ENCODE peak calls at places on chromosomes 16 and 17, in five cellular contexts. A is stimulated activated CD4-positive, alpha-beta T cell treated with anti-CD3 and anti-CD28 coated beads, Interleukin-15, amount 100 ng/mL, for 1 hour; Q is ELR; K is RPMI8226; O is NCI-H774. U is an unnamed sample.

GRCh38 chr17:66340720-66341119 is 38.3 kb downstream of the PRKCA start:
- DNase-seq in A (no peak), Q (no peak), K (no peak), O (no peak), U (no peak)

GRCh38 chr17:9824797-9825338 is 856 bp upstream of the GLP2R start:
- DNase-seq in K (no peak), O (no peak), Q (no peak), A (no peak), U (no peak)

GRCh38 chr16:77459534-77460412 is 24.9 kb upstream of the ADAMTS18 start:
- DNase-seq in Q (no peak), A (no peak), O (no peak), K (no peak), U (no peak)

GRCh38 chr16:19113577-19114358 is at the start of gene ITPRIPL2:
- DNase-seq in A (no peak), Q (peak), K (no peak), O (peak), U (peak)

GRCh38 chr16:5479925-5480324 is 382.3 kb upstream of the EEF2KMT start:
- DNase-seq in A (no peak), K (no peak), Q (no peak), O (no peak), U (no peak)

GRCh38 chr17:30095507-30096244 is 20.9 kb upstream of the NSRP1 start:
- DNase-seq in O (peak), Q (peak), K (peak), A (no peak), U (peak)

GRCh38 chr16:719815-720506 is 985 bp upstream of the ANTKMT start:
- DNase-seq in K (peak), Q (peak), A (no peak), O (no peak), U (peak)

GRCh38 chr17:37225458-37225857 is 150.3 kb upstream of the C17orf78 start:
- DNase-seq in Q (no peak), A (no peak), K (no peak), O (no peak), U (no peak)

GRCh38 chr17:49438885-49439284 is 24.2 kb upstream of the PHB1 start:
- DNase-seq in O (no peak), Q (peak), A (no peak), K (peak), U (no peak)

GRCh38 chr16:68351991-68352431 is 41.2 kb downstream of the PRMT7 start:
- DNase-seq in A (no peak), O (no peak), Q (no peak), K (no peak), U (no peak)

GRCh38 chr17:66665194-66665593 is 169.7 kb upstream of the CACNG5 start:
- DNase-seq in K (no peak), A (no peak), O (no peak), Q (peak), U (no peak)

GRCh38 chr16:27974896-27975540 is 88.5 kb downstream of the GSG1L start:
- DNase-seq in O (no peak), K (no peak), Q (no peak), A (no peak), U (no peak)

GRCh38 chr17:74430706-74431567 is 951 bp upstream of the GPRC5C start:
- DNase-seq in A (no peak), Q (peak), O (peak), K (peak), U (no peak)

GRCh38 chr17:17190188-17190587 is 15.9 kb downstream of the PLD6 start:
- DNase-seq in A (no peak), Q (no peak), K (no peak), O (no peak), U (peak)

GRCh38 chr16:78638371-78638770 is 538.9 kb downstream of the WWOX start:
- DNase-seq in K (no peak), O (peak), Q (no peak), A (no peak), U (no peak)

GRCh38 chr16:24525970-24526559 is 13.3 kb upstream of the RBBP6 start:
- DNase-seq in K (no peak), A (no peak), O (no peak), Q (peak), U (peak)

GRCh38 chr16:3610698-3611144 is 685 bp downstream of the SLX4 start:
- DNase-seq in Q (peak), O (no peak), K (no peak), A (no peak), U (peak)

GRCh38 chr17:63039899-63040602 is 74.0 kb downstream of the TANC2 start:
- DNase-seq in A (no peak), K (peak), Q (peak), O (peak), U (peak)

GRCh38 chr17:69093279-69093789 is 32.6 kb upstream of the ABCA9 start:
- DNase-seq in K (no peak), Q (no peak), O (no peak), A (no peak), U (no peak)

GRCh38 chr17:43003542-43004172 is 2.9 kb upstream of the IFI35 start:
- DNase-seq in A (no peak), Q (peak), O (no peak), K (no peak), U (peak)

GRCh38 chr16:66902648-66903543 is 15.8 kb downstream of the CDH16 start:
- DNase-seq in K (no peak), Q (no peak), A (no peak), O (no peak), U (no peak)

GRCh38 chr16:76942089-76942488 is 248.9 kb upstream of the MON1B start:
- DNase-seq in O (no peak), Q (no peak), K (no peak), A (no peak), U (no peak)

GRCh38 chr17:37478187-37478586 is 11.5 kb upstream of the DUSP14 start:
- DNase-seq in K (no peak), A (no peak), O (no peak), Q (no peak), U (peak)

GRCh38 chr17:72632026-72632684 is 460.3 kb downstream of the SLC39A11 start:
- DNase-seq in K (no peak), Q (no peak), A (no peak), O (peak), U (no peak)

GRCh38 chr17:38749222-38750043 is 1.3 kb upstream of the PCGF2 start:
- DNase-seq in A (no peak), Q (peak), K (peak), O (peak), U (peak)

GRCh38 chr17:34366051-34366450 is 3.0 kb upstream of the CCL1 start:
- DNase-seq in A (no peak), Q (no peak), K (peak), O (no peak), U (no peak)

GRCh38 chr17:57375770-57376181 is 119.5 kb downstream of the MSI2 start:
- DNase-seq in Q (no peak), A (no peak), O (no peak), K (no peak), U (no peak)